ENCODE peak calls at places on chromosomes 1 and 21, in six cellular contexts. N, V, P, B, E and F are unnamed samples.

GRCh38 chr1:241821363-241821762 is 26.6 kb upstream of the EXO1 start:
- DNase-seq in N (no peak), V (no peak), P (no peak), B (no peak), E (no peak), F (no peak)

GRCh38 chr1:38640371-38640770 is 219.2 kb downstream of the RRAGC start:
- DNase-seq in N (no peak), V (no peak), P (no peak), B (no peak), E (no peak), F (no peak)

GRCh38 chr1:225762444-225762843 is 15.2 kb upstream of the SRP9 start:
- DNase-seq in N (no peak), V (peak; percentile 76), P (no peak), B (no peak), E (no peak), F (no peak)

GRCh38 chr1:246837418-246838117 is 94.2 kb downstream of the AHCTF1 start:
- DNase-seq in N (no peak), V (no peak), P (no peak), B (no peak), E (peak; percentile 16), F (no peak)

GRCh38 chr1:245234217-245235120 is 79.7 kb downstream of the KIF26B start:
- DNase-seq in N (no peak), V (no peak), P (no peak), B (peak; percentile 79), E (no peak), F (no peak)

GRCh38 chr1:194333240-194333639 is 1146.8 kb upstream of the B3GALT2 start:
- DNase-seq in N (no peak), V (no peak), P (no peak), B (no peak), E (no peak), F (no peak)

GRCh38 chr1:219812491-219813221 is 115.7 kb downstream of the SLC30A10 start:
- DNase-seq in N (peak; percentile 73), V (peak; percentile 85), P (peak; percentile 75), B (peak; percentile 91), E (no peak), F (peak; percentile 50)

GRCh38 chr1:43994794-43995790 is 3.7 kb downstream of the CCDC24 start:
- DNase-seq in N (peak; percentile 81), V (peak; percentile 40), P (no peak), B (peak; percentile 87), E (no peak), F (peak; percentile 35)

GRCh38 chr1:29327223-29327935 is 91.1 kb downstream of the PTPRU start:
- DNase-seq in N (no peak), V (no peak), P (no peak), B (no peak), E (no peak), F (no peak)

GRCh38 chr21:27759091-27759659 is 792.3 kb upstream of the ADAMTS5 start:
- DNase-seq in N (no peak), V (no peak), P (no peak), B (peak; percentile 54), E (no peak), F (no peak)

GRCh38 chr21:17607684-17608083 is 5.0 kb downstream of the BTG3 start:
- DNase-seq in N (no peak), V (no peak), P (no peak), B (no peak), E (no peak), F (no peak)

GRCh38 chr1:151568626-151569088 is 28.5 kb downstream of the TUFT1 start:
- DNase-seq in N (no peak), V (no peak), P (no peak), B (no peak), E (no peak), F (no peak)

GRCh38 chr1:27785763-27786162 is 12.7 kb downstream of the STX12 start:
- DNase-seq in N (no peak), V (no peak), P (no peak), B (peak; percentile 35), E (no peak), F (no peak)

GRCh38 chr1:29267341-29268070 is 31.2 kb downstream of the PTPRU start:
- DNase-seq in N (no peak), V (no peak), P (no peak), B (no peak), E (no peak), F (no peak)

GRCh38 chr1:7290971-7291970 is 479.8 kb upstream of the VAMP3 start:
- DNase-seq in N (no peak), V (no peak), P (no peak), B (no peak), E (no peak), F (no peak)

GRCh38 chr1:93670141-93670540 is 11.5 kb downstream of the BCAR3 start:
- DNase-seq in N (no peak), V (no peak), P (peak; percentile 68), B (no peak), E (no peak), F (no peak)

GRCh38 chr1:206579747-206580437 is 32.4 kb downstream of the EIF2D start:
- DNase-seq in N (no peak), V (no peak), P (no peak), B (no peak), E (peak; percentile 89), F (peak; percentile 99)

GRCh38 chr1:224727351-224727750 is 111.2 kb downstream of the CNIH3 start:
- DNase-seq in N (no peak), V (no peak), P (no peak), B (no peak), E (no peak), F (no peak)

GRCh38 chr1:224726783-224727182 is 110.7 kb downstream of the CNIH3 start:
- DNase-seq in N (no peak), V (no peak), P (no peak), B (no peak), E (no peak), F (no peak)

GRCh38 chr1:224730540-224730939 is 114.4 kb downstream of the CNIH3 start:
- DNase-seq in N (no peak), V (no peak), P (no peak), B (no peak), E (no peak), F (no peak)

GRCh38 chr1:224730950-224731349 is 114.8 kb downstream of the CNIH3 start:
- DNase-seq in N (no peak), V (no peak), P (no peak), B (no peak), E (no peak), F (no peak)

DNA sequence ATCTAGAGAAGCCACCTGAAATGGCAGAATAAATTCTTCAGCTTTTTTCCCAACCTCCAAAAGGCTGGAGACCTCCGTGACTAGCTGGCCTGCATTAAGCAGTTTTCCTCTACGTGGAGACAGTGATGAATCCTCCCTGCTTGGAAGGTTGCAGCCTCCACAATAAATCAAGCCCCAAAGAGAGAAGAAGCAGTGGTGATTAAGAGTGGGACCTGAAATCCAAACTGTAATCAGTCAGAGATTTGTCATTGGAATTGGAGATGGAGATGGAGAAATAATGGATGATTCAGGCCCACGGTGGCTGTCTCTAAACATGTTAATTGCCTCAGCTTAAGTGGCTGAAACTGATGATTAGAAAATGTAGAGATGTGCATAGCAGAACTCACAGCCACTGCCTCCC is 111.7 kb downstream of the CNIH3 start:
- DNase-seq in N (no peak), V (no peak), P (no peak), B (no peak), E (no peak), F (no peak)
- TF ChIP-seq REST in N (no peak), V (no peak), P (no peak), B (no peak), E (no peak), F (no peak)

GRCh38 chr1:70168283-70168682 is 37.1 kb downstream of the LRRC40 start:
- DNase-seq in N (no peak), V (no peak), P (no peak), B (no peak), E (no peak), F (no peak)
- TF ChIP-seq REST in N (no peak), V (no peak), P (no peak), B (no peak), E (no peak), F (no peak)

GRCh38 chr1:110607663-110608230 is 1.6 kb upstream of the KCNA2 start:
- DNase-seq in N (no peak), V (no peak), P (no peak), B (peak; percentile 30), E (no peak), F (no peak)

GRCh38 chr1:110606784-110607662 is 865 bp upstream of the KCNA2 start:
- DNase-seq in N (peak; percentile 34), V (no peak), P (no peak), B (peak; percentile 48), E (no peak), F (no peak)

GRCh38 chr1:110605901-110606783 is at the start of gene KCNA2:
- DNase-seq in N (no peak), V (no peak), P (no peak), B (peak; percentile 80), E (no peak), F (no peak)

GRCh38 chr1:110604586-110605148 is 1.5 kb downstream of the KCNA2 start:
- DNase-seq in N (no peak), V (no peak), P (no peak), B (no peak), E (no peak), F (no peak)

DNA sequence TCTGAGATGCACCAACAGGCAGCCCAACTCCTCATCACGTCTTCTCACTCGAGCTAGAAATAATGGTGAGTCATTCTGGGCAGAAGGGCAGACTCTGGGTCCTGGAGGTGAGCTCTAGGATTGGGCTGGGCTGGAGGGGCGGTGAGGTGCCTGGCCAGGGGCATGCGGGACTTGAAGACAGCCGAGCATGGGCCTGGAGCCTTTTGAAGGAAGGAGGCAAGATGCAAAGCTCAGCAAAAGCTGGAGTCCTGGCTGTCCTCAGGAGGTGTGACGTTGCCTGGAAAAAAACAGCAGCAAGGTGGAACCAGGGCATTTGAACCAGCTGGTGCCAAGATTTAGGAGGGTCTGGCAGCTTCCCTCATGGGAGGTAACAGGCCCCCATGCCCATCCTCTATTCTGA is 712 bp downstream of the KCNA2 start:
- DNase-seq in N (no peak), V (no peak), P (no peak), B (no peak), E (no peak), F (no peak)
- TF ChIP-seq REST in N (no peak), V (no peak), P (no peak), B (no peak), E (no peak), F (no peak)

GRCh38 chr1:243293941-243294722 is 38.3 kb downstream of the SDCCAG8 start:
- DNase-seq in N (no peak), V (no peak), P (no peak), B (peak; percentile 21), E (no peak), F (no peak)

GRCh38 chr1:243299069-243299468 is 43.2 kb downstream of the SDCCAG8 start:
- DNase-seq in N (no peak), V (no peak), P (no peak), B (no peak), E (no peak), F (no peak)

GRCh38 chr1:243292117-243292516 is 36.3 kb downstream of the SDCCAG8 start:
- DNase-seq in N (no peak), V (no peak), P (no peak), B (peak; percentile 37), E (no peak), F (no peak)

GRCh38 chr1:243291287-243291686 is 35.4 kb downstream of the SDCCAG8 start:
- DNase-seq in N (no peak), V (no peak), P (no peak), B (no peak), E (no peak), F (no peak)

DNA sequence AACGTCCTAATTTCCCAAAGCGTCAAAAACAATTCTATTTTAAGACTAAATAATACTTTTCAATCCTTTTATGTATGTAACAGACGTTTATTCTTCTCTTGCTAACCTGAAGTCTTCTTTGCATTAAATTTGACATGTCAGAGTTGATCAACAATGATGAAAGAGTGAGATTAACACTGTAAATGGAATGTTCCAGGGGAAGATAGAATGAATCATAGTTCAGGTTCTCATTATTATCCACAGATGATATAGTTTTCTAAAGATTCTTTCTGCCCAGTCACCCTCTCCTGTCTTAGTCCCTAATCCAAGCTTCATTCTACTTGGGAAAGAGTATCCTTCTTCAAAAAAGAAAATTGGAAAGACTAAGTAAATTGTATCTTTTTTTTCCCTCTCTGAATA is 38.9 kb downstream of the SDCCAG8 start:
- DNase-seq in N (no peak), V (no peak), P (no peak), B (no peak), E (no peak), F (no peak)
- TF ChIP-seq REST in N (no peak), V (no peak), P (no peak), B (no peak), E (no peak), F (no peak)